ENCODE peak calls at places on chromosomes 12 and 14, in six cellular contexts. One of them, this sample, is unnamed.

GRCh38 chr12:9625019-9625418 is 17.3 kb upstream of the KLRB1 start:
- DNase-seq in AG09309: no peak
- DNase-seq in mammary epithelial cell: peak; percentile 9
- DNase-seq in lung: no peak
- DNase-seq in fibroblast of mammary gland: no peak
- DNase-seq in psoas muscle: no peak
- DNase-seq in this sample: no peak

GRCh38 chr14:77882098-77882497 is 82.2 kb downstream of the ADCK1 start:
- DNase-seq in AG09309: no peak
- DNase-seq in mammary epithelial cell: peak; percentile 18
- DNase-seq in lung: no peak
- DNase-seq in fibroblast of mammary gland: no peak
- DNase-seq in psoas muscle: peak; percentile 24
- DNase-seq in this sample: no peak

GRCh38 chr14:68695326-68695768 is 97.5 kb downstream of the ZFP36L1 start:
- DNase-seq in AG09309: peak; percentile 100
- DNase-seq in mammary epithelial cell: peak; percentile 100
- DNase-seq in lung: no peak
- DNase-seq in fibroblast of mammary gland: peak; percentile 100
- DNase-seq in psoas muscle: peak; percentile 63
- DNase-seq in this sample: peak; percentile 97

GRCh38 chr12:69008510-69008909 is 75.5 kb upstream of the CPM start:
- DNase-seq in AG09309: no peak
- DNase-seq in mammary epithelial cell: peak; percentile 93
- DNase-seq in lung: no peak
- DNase-seq in fibroblast of mammary gland: peak; percentile 45
- DNase-seq in psoas muscle: no peak
- DNase-seq in this sample: no peak

GRCh38 chr12:41893491-41893890 is 251.2 kb downstream of the GXYLT1 start:
- DNase-seq in AG09309: no peak
- DNase-seq in mammary epithelial cell: no peak
- DNase-seq in lung: no peak
- DNase-seq in fibroblast of mammary gland: no peak
- DNase-seq in psoas muscle: no peak
- DNase-seq in this sample: no peak

GRCh38 chr14:23729720-23730387 is 93.7 kb downstream of the DHRS2 start:
- DNase-seq in AG09309: no peak
- DNase-seq in mammary epithelial cell: no peak
- DNase-seq in lung: no peak
- DNase-seq in fibroblast of mammary gland: no peak
- DNase-seq in psoas muscle: no peak
- DNase-seq in this sample: no peak

GRCh38 chr14:48936352-48936751 is 649.8 kb downstream of the RPS29 start:
- DNase-seq in AG09309: no peak
- DNase-seq in mammary epithelial cell: no peak
- DNase-seq in lung: no peak
- DNase-seq in fibroblast of mammary gland: peak; percentile 57
- DNase-seq in psoas muscle: no peak
- DNase-seq in this sample: peak; percentile 42

GRCh38 chr12:32603858-32604257 is 75.2 kb upstream of the DNM1L start:
- DNase-seq in AG09309: peak; percentile 21
- DNase-seq in mammary epithelial cell: peak; percentile 71
- DNase-seq in lung: no peak
- DNase-seq in fibroblast of mammary gland: peak; percentile 94
- DNase-seq in psoas muscle: no peak
- DNase-seq in this sample: no peak

GRCh38 chr14:32702571-32702970 is 236.1 kb upstream of the NPAS3 start:
- DNase-seq in AG09309: no peak
- DNase-seq in mammary epithelial cell: peak; percentile 21
- DNase-seq in lung: no peak
- DNase-seq in fibroblast of mammary gland: peak; percentile 16
- DNase-seq in psoas muscle: peak; percentile 27
- DNase-seq in this sample: no peak

GRCh38 chr12:72337382-72337781 is 65.2 kb downstream of the TRHDE start:
- DNase-seq in AG09309: no peak
- DNase-seq in mammary epithelial cell: no peak
- DNase-seq in lung: no peak
- DNase-seq in fibroblast of mammary gland: no peak
- DNase-seq in psoas muscle: no peak
- DNase-seq in this sample: no peak

GRCh38 chr12:101891462-101891971 is 14.1 kb downstream of the DRAM1 start:
- DNase-seq in AG09309: peak; percentile 55
- DNase-seq in mammary epithelial cell: peak; percentile 54
- DNase-seq in lung: peak; percentile 64
- DNase-seq in fibroblast of mammary gland: peak; percentile 70
- DNase-seq in psoas muscle: no peak
- DNase-seq in this sample: peak; percentile 82

GRCh38 chr14:84208451-84208850 is 1321.5 kb upstream of the FLRT2 start:
- DNase-seq in AG09309: no peak
- DNase-seq in mammary epithelial cell: no peak
- DNase-seq in lung: no peak
- DNase-seq in fibroblast of mammary gland: no peak
- DNase-seq in psoas muscle: no peak
- DNase-seq in this sample: no peak

GRCh38 chr14:31229638-31230229 is 22.1 kb upstream of the HECTD1 start:
- DNase-seq in AG09309: peak; percentile 94
- DNase-seq in mammary epithelial cell: peak; percentile 97
- DNase-seq in lung: peak; percentile 81
- DNase-seq in fibroblast of mammary gland: peak; percentile 99
- DNase-seq in psoas muscle: peak; percentile 56
- DNase-seq in this sample: peak; percentile 77

GRCh38 chr12:109764123-109764522 is 50.5 kb downstream of the FAM222A start:
- DNase-seq in AG09309: no peak
- DNase-seq in mammary epithelial cell: no peak
- DNase-seq in lung: no peak
- DNase-seq in fibroblast of mammary gland: no peak
- DNase-seq in psoas muscle: no peak
- DNase-seq in this sample: no peak
- TF ChIP-seq CTCF in AG09309: no peak
- TF ChIP-seq CTCF in mammary epithelial cell: no peak
- TF ChIP-seq CTCF in lung: no peak
- TF ChIP-seq CTCF in fibroblast of mammary gland: no peak
- TF ChIP-seq CTCF in psoas muscle: no peak
- TF ChIP-seq CTCF in this sample: no peak

DNA sequence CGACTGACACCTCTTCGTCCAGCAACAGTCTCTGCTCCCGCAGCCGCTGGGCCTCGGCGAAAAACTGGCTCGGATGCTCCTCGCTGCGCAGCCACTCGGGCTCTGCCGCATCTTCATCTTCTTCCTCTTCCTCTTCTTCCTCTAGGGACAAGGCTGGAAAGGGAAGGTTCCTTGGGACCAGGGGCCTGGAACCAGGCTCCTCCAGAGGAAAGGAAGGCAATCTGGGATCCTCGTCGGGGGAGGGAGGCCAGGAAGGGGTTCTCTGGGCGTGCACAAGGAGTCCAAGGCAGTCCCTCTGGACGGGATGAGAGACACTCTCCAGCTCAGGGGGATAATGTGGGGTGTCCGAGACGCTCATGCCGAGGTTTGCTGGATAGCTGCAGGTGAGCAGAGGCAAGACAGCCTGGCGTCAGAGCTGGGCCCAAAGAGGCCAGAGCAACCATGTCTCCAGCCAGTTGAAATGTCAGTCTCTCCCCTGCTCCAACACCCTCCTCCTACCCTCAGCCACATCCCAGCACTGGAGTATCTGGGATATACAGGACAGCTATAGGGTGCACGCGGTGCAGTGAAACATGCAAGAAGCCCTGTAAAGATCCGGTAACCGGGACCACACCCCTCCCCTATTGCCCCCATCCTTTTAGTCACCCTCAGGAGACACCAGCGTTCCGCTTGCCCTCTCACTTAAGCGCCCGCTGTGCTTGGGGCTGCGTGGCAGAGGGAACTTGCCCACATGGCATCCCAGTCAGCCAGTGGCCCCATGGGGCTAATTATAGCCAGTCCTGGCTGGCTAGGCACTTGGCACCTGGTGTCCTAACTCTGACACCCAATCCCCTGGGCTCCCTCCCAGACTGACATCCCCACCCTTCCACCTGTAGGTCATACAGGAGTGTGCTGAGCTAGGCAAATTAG is at the start of gene KLHL33:
- DNase-seq in AG09309: no peak
- DNase-seq in mammary epithelial cell: no peak
- DNase-seq in lung: no peak
- DNase-seq in fibroblast of mammary gland: no peak
- DNase-seq in psoas muscle: peak; percentile 66
- DNase-seq in this sample: no peak
- H3K4me3 ChIP-seq in AG09309: no peak within 1 kb of the TSS
- H3K4me3 ChIP-seq in mammary epithelial cell: no peak within 1 kb of the TSS
- H3K4me3 ChIP-seq in lung: no peak within 1 kb of the TSS
- H3K4me3 ChIP-seq in fibroblast of mammary gland: peak within 1 kb of the TSS; percentile 31
- H3K4me3 ChIP-seq in psoas muscle: peak within 1 kb of the TSS; percentile 67
- H3K4me3 ChIP-seq in this sample: peak within 1 kb of the TSS; percentile 20

DNA sequence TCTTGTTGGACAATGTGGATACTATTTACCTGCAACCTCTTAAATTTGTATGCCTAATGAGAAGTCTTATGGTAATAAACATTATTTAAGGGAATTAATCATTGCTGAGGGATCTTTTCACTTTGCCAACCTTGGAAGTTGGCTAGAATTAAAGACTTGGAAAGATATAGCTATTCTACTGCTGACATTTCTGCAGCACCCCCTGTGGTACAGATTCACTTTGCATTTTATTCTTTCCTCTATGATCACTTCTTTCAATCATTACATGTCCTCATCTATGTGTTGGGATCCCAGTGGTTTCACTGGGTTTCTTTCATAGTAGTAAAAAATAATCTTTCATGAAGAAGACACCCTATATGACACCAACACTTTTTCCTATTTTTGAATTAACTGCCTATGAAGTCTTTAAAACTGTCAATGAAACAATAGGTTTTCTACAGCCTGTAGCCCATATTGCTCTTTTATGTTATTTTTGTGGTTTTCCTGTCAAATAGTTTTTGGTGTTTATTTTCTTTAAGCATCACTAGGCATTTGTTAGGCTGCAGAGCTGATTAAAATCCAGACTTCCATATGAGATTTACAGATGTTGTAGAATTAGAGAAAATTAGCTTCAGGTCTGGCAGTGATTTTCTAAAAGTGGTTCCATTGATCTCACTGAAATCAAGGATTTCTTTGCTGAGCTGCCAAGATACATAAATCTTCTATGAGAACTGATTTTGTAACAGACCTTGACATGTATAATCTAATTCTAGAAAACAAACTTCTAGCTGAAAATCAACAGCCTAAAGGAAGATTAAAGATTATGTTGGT is 256.1 kb downstream of the NAV3 start:
- DNase-seq in AG09309: no peak
- DNase-seq in mammary epithelial cell: no peak
- DNase-seq in lung: no peak
- DNase-seq in fibroblast of mammary gland: no peak
- DNase-seq in psoas muscle: no peak
- DNase-seq in this sample: no peak
- TF ChIP-seq CTCF in AG09309: no peak
- TF ChIP-seq CTCF in mammary epithelial cell: no peak
- TF ChIP-seq CTCF in lung: no peak
- TF ChIP-seq CTCF in fibroblast of mammary gland: peak; percentile 29
- TF ChIP-seq CTCF in psoas muscle: no peak
- TF ChIP-seq CTCF in this sample: no peak

GRCh38 chr12:54285150-54286041 is 4.9 kb downstream of the HNRNPA1 start:
- DNase-seq in AG09309: no peak
- DNase-seq in mammary epithelial cell: no peak
- DNase-seq in lung: no peak
- DNase-seq in fibroblast of mammary gland: no peak
- DNase-seq in psoas muscle: no peak
- DNase-seq in this sample: no peak
- H3K4me3 ChIP-seq in AG09309: no peak overlapping the region
- H3K4me3 ChIP-seq in mammary epithelial cell: peak overlapping the region; percentile 3
- H3K4me3 ChIP-seq in lung: no peak overlapping the region
- H3K4me3 ChIP-seq in fibroblast of mammary gland: no peak overlapping the region
- H3K4me3 ChIP-seq in psoas muscle: peak overlapping the region; percentile 98
- H3K4me3 ChIP-seq in this sample: peak overlapping the region; percentile 6

DNA sequence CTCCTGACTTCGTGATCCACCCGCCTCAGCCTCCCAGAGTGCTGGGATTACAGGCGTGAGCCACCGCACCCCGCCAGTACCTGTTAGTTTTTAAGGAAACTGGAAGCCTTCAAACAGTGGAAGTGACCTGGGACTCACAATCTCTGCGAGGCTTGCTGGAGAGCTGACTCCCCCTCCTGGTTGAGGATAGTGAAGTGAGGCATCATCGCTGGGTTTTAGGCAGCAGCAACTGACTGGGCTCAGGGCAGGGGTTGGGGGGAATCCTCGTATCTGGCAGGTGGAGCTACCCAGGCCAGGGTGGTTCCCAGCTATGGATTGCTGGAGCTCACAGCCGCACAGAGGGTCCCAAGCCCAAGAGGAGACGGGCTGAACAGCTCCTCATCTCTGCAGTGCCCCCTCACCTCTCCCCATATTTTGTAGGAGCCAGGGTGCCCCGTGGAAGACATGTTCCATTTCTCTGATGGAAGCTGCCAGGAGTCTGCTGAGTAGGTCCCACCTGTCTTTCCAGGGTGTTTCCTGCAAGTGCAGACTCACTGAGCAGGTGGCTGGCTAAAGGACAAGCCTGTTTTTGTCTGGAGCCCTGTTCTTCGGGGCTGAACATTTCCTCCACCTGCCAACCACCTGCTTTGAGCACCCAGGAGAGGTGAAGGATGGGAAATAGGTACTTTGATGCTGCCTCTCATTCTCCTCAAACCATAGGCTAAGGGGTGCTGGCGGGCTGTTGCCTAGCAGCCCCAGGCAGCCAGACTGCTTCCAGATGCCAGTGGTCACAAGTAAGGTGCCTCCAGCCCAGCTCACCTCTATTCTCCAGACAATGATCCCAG is 3.1 kb downstream of the AVIL start:
- DNase-seq in AG09309: no peak
- DNase-seq in mammary epithelial cell: no peak
- DNase-seq in lung: no peak
- DNase-seq in fibroblast of mammary gland: no peak
- DNase-seq in psoas muscle: no peak
- DNase-seq in this sample: no peak
- TF ChIP-seq CTCF in AG09309: peak; percentile 19
- TF ChIP-seq CTCF in mammary epithelial cell: no peak
- TF ChIP-seq CTCF in lung: no peak
- TF ChIP-seq CTCF in fibroblast of mammary gland: peak; percentile 12
- TF ChIP-seq CTCF in psoas muscle: no peak
- TF ChIP-seq CTCF in this sample: no peak

DNA sequence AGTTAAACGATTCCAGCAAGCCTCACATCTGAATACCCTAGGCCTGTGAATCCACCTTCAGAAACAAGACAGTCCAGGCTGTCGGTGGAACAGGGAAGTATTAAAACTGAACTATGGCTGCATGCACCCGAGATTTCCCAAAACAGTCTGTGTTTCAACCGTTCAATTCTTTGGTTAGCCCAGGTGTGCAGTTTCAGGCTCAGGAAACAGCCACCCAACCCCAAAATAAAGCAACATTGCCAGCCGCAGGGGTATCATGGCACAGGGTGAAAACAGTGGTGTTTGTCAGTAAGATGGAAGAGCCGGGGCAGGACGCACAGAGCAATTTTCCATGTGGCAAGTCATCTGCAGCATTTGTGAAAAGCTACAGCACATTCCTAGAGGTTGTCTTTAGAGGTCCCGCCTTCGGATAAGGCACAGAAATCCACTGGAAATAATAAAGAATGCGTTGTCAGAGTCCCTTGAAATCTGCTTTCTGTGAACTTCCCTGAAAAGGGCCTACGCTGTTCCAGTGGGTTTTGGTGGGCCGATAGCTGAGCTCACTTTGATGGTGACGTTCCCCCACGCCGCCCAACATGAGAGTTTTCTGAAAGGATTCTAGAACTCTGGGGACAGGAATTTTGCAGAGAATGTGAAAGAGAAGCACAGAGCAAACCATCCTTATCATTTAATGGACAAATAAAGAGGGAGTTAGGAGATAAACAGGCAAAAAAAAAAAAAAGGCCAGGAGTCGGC is 84.9 kb downstream of the BCL11B start:
- DNase-seq in AG09309: no peak
- DNase-seq in mammary epithelial cell: no peak
- DNase-seq in lung: no peak
- DNase-seq in fibroblast of mammary gland: no peak
- DNase-seq in psoas muscle: no peak
- DNase-seq in this sample: no peak
- H3K4me3 ChIP-seq in AG09309: no peak overlapping the region
- H3K4me3 ChIP-seq in mammary epithelial cell: no peak overlapping the region
- H3K4me3 ChIP-seq in lung: no peak overlapping the region
- H3K4me3 ChIP-seq in fibroblast of mammary gland: no peak overlapping the region
- H3K4me3 ChIP-seq in psoas muscle: no peak overlapping the region
- H3K4me3 ChIP-seq in this sample: no peak overlapping the region

This sample was measured in AG04449.